ENCODE peak calls at places on chromosomes 16 and 17, in nine cellular contexts. N, C, E, X, K, D, W, Q and F are unnamed samples.

GRCh38 chr17:35947156-35947585 is 3.7 kb upstream of the LYZL6 start:
- DNase-seq in N (no peak), C (peak), E (peak), X (peak), K (no peak), D (no peak), W (peak), Q (peak), F (peak)

GRCh38 chr16:22164482-22164881 is 2.2 kb downstream of the SDR42E2 start:
- DNase-seq in N (no peak), C (no peak), E (no peak), X (no peak), K (no peak), D (no peak), W (no peak), Q (no peak), F (no peak)

GRCh38 chr17:49252148-49252682 is 21.6 kb upstream of the PHOSPHO1 start:
- DNase-seq in N (no peak), C (no peak), E (no peak), X (no peak), K (no peak), D (no peak), W (no peak), Q (peak), F (no peak)

GRCh38 chr16:84514874-84515835 is 10.7 kb upstream of the MEAK7 start:
- DNase-seq in N (peak), C (no peak), E (no peak), X (peak), K (no peak), D (no peak), W (no peak), Q (no peak), F (no peak)

GRCh38 chr16:21156767-21157467 is 1.6 kb upstream of the LDAF1 start:
- DNase-seq in N (no peak), C (peak), E (peak), X (peak), K (no peak), D (peak), W (peak), Q (peak), F (peak)

GRCh38 chr16:1781758-1782407 is 488 bp downstream of the SPSB3 start:
- DNase-seq in N (no peak), C (no peak), E (peak), X (peak), K (peak), D (no peak), W (peak), Q (peak), F (no peak)

GRCh38 chr17:61452301-61453290 is at the start of gene TBX4:
- DNase-seq in N (no peak), C (no peak), E (no peak), X (no peak), K (no peak), D (no peak), W (no peak), Q (no peak), F (no peak)

GRCh38 chr16:89960966-89961365 is 12.4 kb downstream of the DEF8 start:
- DNase-seq in N (no peak), C (no peak), E (no peak), X (no peak), K (no peak), D (no peak), W (no peak), Q (no peak), F (no peak)

GRCh38 chr16:27852116-27852515 is 211.4 kb downstream of the GSG1L start:
- DNase-seq in N (no peak), C (no peak), E (no peak), X (no peak), K (no peak), D (no peak), W (no peak), Q (no peak), F (no peak)

GRCh38 chr17:31112001-31112661 is 17.4 kb downstream of the NF1 start:
- DNase-seq in N (no peak), C (no peak), E (no peak), X (no peak), K (no peak), D (no peak), W (no peak), Q (no peak), F (no peak)

GRCh38 chr17:3511841-3512511 is 36.2 kb downstream of the ASPA start:
- DNase-seq in N (no peak), C (no peak), E (no peak), X (no peak), K (no peak), D (no peak), W (no peak), Q (no peak), F (peak)

GRCh38 chr16:3756113-3756512 is 38.8 kb upstream of the TRAP1 start:
- DNase-seq in N (no peak), C (no peak), E (no peak), X (no peak), K (peak), D (no peak), W (no peak), Q (no peak), F (no peak)

GRCh38 chr17:309361-309888 is 43.2 kb downstream of the RPH3AL start:
- DNase-seq in N (no peak), C (no peak), E (peak), X (peak), K (peak), D (no peak), W (no peak), Q (peak), F (no peak)